ENCODE peak calls at places on chromosomes 12 and 14, in four cellular contexts. S is activated T-helper 1 cell treated with Interleukin-2 at 50 U/mL for 16 hours, R is NCI-H526 treated with DMSO at 0.1 percent for 48 hours, E is erythroblast. W is an unnamed sample.

GRCh38 chr12:50619610-50619958 is 114.8 kb downstream of the DIP2B start:
- DNase-seq in S (no peak), R (no peak), E (no peak), W (no peak)

GRCh38 chr12:21248679-21249078 is 86.0 kb downstream of the SLCO1A2 start:
- DNase-seq in S (no peak), R (peak; percentile 23), E (no peak), W (no peak)

GRCh38 chr12:3456809-3457208 is 34.2 kb upstream of the PRMT8 start:
- DNase-seq in S (no peak), R (peak; percentile 21), E (peak; percentile 1), W (no peak)

GRCh38 chr12:51482808-51483532 is 58.3 kb downstream of the SLC4A8 start:
- DNase-seq in S (no peak), R (no peak), E (no peak), W (no peak)

GRCh38 chr14:54627718-54628345 is 60.9 kb downstream of the SAMD4A start:
- DNase-seq in S (no peak), R (no peak), E (no peak), W (peak; percentile 9)

GRCh38 chr14:73168274-73168673 is 32.0 kb downstream of the PSEN1 start:
- DNase-seq in S (no peak), R (no peak), E (no peak), W (no peak)

GRCh38 chr12:6133642-6134041 is 9.2 kb upstream of the VWF start:
- DNase-seq in S (no peak), R (no peak), E (no peak), W (no peak)

GRCh38 chr14:71852201-71852600 is 80.0 kb upstream of the RGS6 start:
- DNase-seq in S (no peak), R (no peak), E (no peak), W (no peak)

GRCh38 chr14:45698462-45699134 is 445.6 kb upstream of the MIS18BP1 start:
- DNase-seq in S (no peak), R (no peak), E (no peak), W (no peak)

GRCh38 chr14:95948608-95949007 is 72.0 kb downstream of the TUNAR start:
- DNase-seq in S (no peak), R (no peak), E (no peak), W (no peak)

GRCh38 chr14:96762650-96763049 is 34.5 kb upstream of the VRK1 start:
- DNase-seq in S (no peak), R (peak; percentile 81), E (peak; percentile 68), W (peak; percentile 15)

GRCh38 chr12:22576473-22576872 is 32.1 kb upstream of the C2CD5 start:
- DNase-seq in S (no peak), R (no peak), E (no peak), W (no peak)

GRCh38 chr12:55829967-55830600 is 697 bp upstream of the DNAJC14 start:
- DNase-seq in S (peak; percentile 7), R (peak; percentile 68), E (peak; percentile 79), W (peak; percentile 6)

GRCh38 chr12:132489078-132489601 is 811 bp upstream of the FBRSL1 start:
- DNase-seq in S (peak; percentile 61), R (no peak), E (peak; percentile 61), W (peak; percentile 44)

GRCh38 chr14:79201545-79202247 is 1009.6 kb downstream of the DIO2 start:
- DNase-seq in S (no peak), R (no peak), E (no peak), W (no peak)

GRCh38 chr14:99287269-99287942 is 15.4 kb upstream of the BCL11B start:
- DNase-seq in S (no peak), R (no peak), E (no peak), W (no peak)

GRCh38 chr12:78684419-78684818 is 180.2 kb upstream of the SYT1 start:
- DNase-seq in S (no peak), R (no peak), E (no peak), W (no peak)

GRCh38 chr14:33219957-33220356 is 281.3 kb downstream of the NPAS3 start:
- DNase-seq in S (no peak), R (no peak), E (no peak), W (no peak)

GRCh38 chr14:73245401-73246325 is 8.4 kb downstream of the PAPLN start:
- DNase-seq in S (peak; percentile 22), R (peak; percentile 33), E (peak; percentile 47), W (peak; percentile 9)

GRCh38 chr12:74725154-74725553 is 187.5 kb downstream of the ATXN7L3B start:
- DNase-seq in S (no peak), R (no peak), E (no peak), W (no peak)

GRCh38 chr12:3158851-3159465 is 81.8 kb downstream of the TSPAN9 start:
- DNase-seq in S (no peak), R (no peak), E (no peak), W (no peak)

GRCh38 chr12:58967551-58967950 is 47.2 kb upstream of the LRIG3 start:
- DNase-seq in S (no peak), R (no peak), E (no peak), W (no peak)

GRCh38 chr12:24864796-24865125 is 84.1 kb downstream of the BCAT1 start:
- DNase-seq in S (no peak), R (no peak), E (no peak), W (no peak)

GRCh38 chr12:64814432-64814831 is 10.0 kb upstream of the TBC1D30 start:
- DNase-seq in S (no peak), R (no peak), E (no peak), W (no peak)

GRCh38 chr14:60658909-60659585 is 9.8 kb upstream of the SIX1 start:
- DNase-seq in S (no peak), R (peak; percentile 78), E (no peak), W (no peak)

W was measured in T follicular helper cell.